ENCODE peak calls at places on chromosomes 16 and 17, in four cellular contexts. F, I, M and X are unnamed samples.

GRCh38 chr17:49290690-49291326 is 60.2 kb upstream of the PHOSPHO1 start:
- DNase-seq in F (no peak), I (no peak), M (no peak), X (peak)

GRCh38 chr17:34673995-34674900 is 94.9 kb downstream of the TMEM132E start:
- DNase-seq in F (no peak), I (no peak), M (no peak), X (no peak)

GRCh38 chr17:77781536-77781935 is 177.0 kb upstream of the TNRC6C start:
- DNase-seq in F (peak), I (no peak), M (no peak), X (no peak)

GRCh38 chr17:5509482-5509881 is 23.1 kb downstream of the MIS12 start:
- DNase-seq in F (no peak), I (no peak), M (peak), X (peak)

GRCh38 chr17:82392209-82392920 is 20.8 kb downstream of the UTS2R start:
- DNase-seq in F (no peak), I (no peak), M (no peak), X (no peak)

GRCh38 chr16:26665166-26665939 is 401.4 kb upstream of the C16orf82 start:
- DNase-seq in F (no peak), I (no peak), M (no peak), X (no peak)

GRCh38 chr17:36675786-36676185 is 74.4 kb downstream of the MRM1 start:
- DNase-seq in F (no peak), I (no peak), M (no peak), X (no peak)

GRCh38 chr17:66829386-66829864 is 5.5 kb upstream of the CACNG5 start:
- DNase-seq in F (no peak), I (no peak), M (peak), X (peak)

GRCh38 chr16:56774009-56774408 is 44.1 kb downstream of the NUP93 start:
- DNase-seq in F (no peak), I (no peak), M (no peak), X (no peak)

GRCh38 chr17:61488878-61489718 is 36.9 kb downstream of the TBX4 start:
- DNase-seq in F (no peak), I (no peak), M (peak), X (no peak)

GRCh38 chr17:58328195-58329034 is at the start of gene TSPOAP1:
- DNase-seq in F (peak), I (no peak), M (no peak), X (no peak)

GRCh38 chr17:2170023-2170422 is 115.1 kb downstream of the HIC1 start:
- DNase-seq in F (no peak), I (no peak), M (no peak), X (no peak)
- TF ChIP-seq CTCF in F (no peak), I (no peak), M (no peak), X (peak)

GRCh38 chr17:39626671-39627169 is at the start of gene PPP1R1B:
- DNase-seq in F (no peak), I (no peak), M (no peak), X (peak)
- H3K4me3 ChIP-seq in F (peak), I (peak), M (no peak), X (peak)

GRCh38 chr17:63514477-63514876 is 8.7 kb upstream of the KCNH6 start:
- DNase-seq in F (no peak), I (no peak), M (no peak), X (no peak)

GRCh38 chr17:63512388-63512787 is 10.8 kb upstream of the KCNH6 start:
- DNase-seq in F (no peak), I (no peak), M (no peak), X (no peak)

GRCh38 chr17:63511331-63511730 is 11.8 kb upstream of the KCNH6 start:
- DNase-seq in F (no peak), I (no peak), M (no peak), X (no peak)

GRCh38 chr17:63514974-63515373 is 8.2 kb upstream of the KCNH6 start:
- DNase-seq in F (no peak), I (no peak), M (no peak), X (no peak)

GRCh38 chr17:63512896-63513644 is 10.1 kb upstream of the KCNH6 start:
- DNase-seq in F (no peak), I (no peak), M (no peak), X (no peak)
- TF ChIP-seq CTCF in F (no peak), I (no peak), M (no peak), X (no peak)

GRCh38 chr16:8959921-8960787 is 3.6 kb downstream of the USP7 start:
- DNase-seq in F (no peak), I (no peak), M (no peak), X (no peak)
- H3K4me3 ChIP-seq in F (peak), I (no peak), M (no peak), X (no peak)

GRCh38 chr17:27654136-27654535 is 23.1 kb downstream of the LGALS9 start:
- DNase-seq in F (no peak), I (no peak), M (no peak), X (no peak)

GRCh38 chr17:27651411-27652345 is 20.7 kb downstream of the LGALS9 start:
- DNase-seq in F (peak), I (peak), M (peak), X (no peak)

GRCh38 chr17:27654654-27655524 is 23.9 kb downstream of the LGALS9 start:
- DNase-seq in F (peak), I (peak), M (peak), X (peak)

GRCh38 chr17:27650836-27651235 is 19.8 kb downstream of the LGALS9 start:
- DNase-seq in F (no peak), I (no peak), M (no peak), X (no peak)

DNA sequence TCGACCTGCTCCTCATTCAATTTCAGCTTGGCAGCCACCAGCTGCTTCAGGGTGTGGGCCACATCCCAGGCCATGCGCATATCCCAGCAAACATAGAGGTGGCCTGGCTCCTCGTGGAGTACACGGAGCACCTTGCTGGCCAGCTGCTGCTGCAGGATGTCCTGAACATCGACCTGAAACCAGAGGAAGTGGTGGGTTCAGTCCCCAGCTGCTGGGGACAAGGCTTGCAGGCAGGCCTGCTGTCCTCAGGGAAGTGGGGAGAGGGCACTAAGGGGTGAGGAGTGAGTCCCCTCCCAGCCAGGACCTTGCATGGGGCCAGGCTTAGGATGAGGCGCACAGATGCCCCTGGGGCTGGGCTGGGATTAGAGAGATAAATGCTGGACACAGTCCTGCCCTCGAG is 22.6 kb downstream of the LGALS9 start:
- DNase-seq in F (no peak), I (no peak), M (no peak), X (no peak)
- TF ChIP-seq CTCF in F (no peak), I (no peak), M (no peak), X (no peak)

GRCh38 chr17:59356543-59357218 is 25.2 kb downstream of the YPEL2 start:
- DNase-seq in F (no peak), I (no peak), M (no peak), X (no peak)
- H3K4me3 ChIP-seq in F (no peak), I (no peak), M (no peak), X (no peak)

GRCh38 chr17:42676424-42677011 is at the start of gene PLEKHH3:
- DNase-seq in F (no peak), I (no peak), M (peak), X (no peak)
- TF ChIP-seq CTCF in F (peak), I (no peak), M (no peak), X (no peak)

GRCh38 chr17:42660692-42661345 is 1.7 kb downstream of the TUBG2 start:
- DNase-seq in F (peak), I (no peak), M (peak), X (peak)

GRCh38 chr17:42657824-42658588 is 1.1 kb upstream of the TUBG2 start:
- DNase-seq in F (no peak), I (no peak), M (no peak), X (no peak)

GRCh38 chr17:42655528-42655927 is 3.6 kb upstream of the TUBG2 start:
- DNase-seq in F (no peak), I (no peak), M (no peak), X (peak)

GRCh38 chr17:42653179-42654124 is 5.6 kb upstream of the TUBG2 start:
- DNase-seq in F (peak), I (peak), M (no peak), X (peak)

GRCh38 chr17:42659079-42659931 is at the start of gene TUBG2:
- DNase-seq in F (peak), I (peak), M (peak), X (peak)
- H3K4me3 ChIP-seq in F (peak), I (peak), M (peak), X (peak)

GRCh38 chr16:77169650-77170236 is 21.2 kb upstream of the MON1B start:
- DNase-seq in F (peak), I (no peak), M (peak), X (peak)
- TF ChIP-seq CTCF in F (peak), I (peak), M (peak), X (peak)

GRCh38 chr17:62781826-62782225 is 26.3 kb downstream of the MARCHF10 start:
- DNase-seq in F (no peak), I (no peak), M (peak), X (no peak)

GRCh38 chr17:62780273-62780672 is 27.8 kb downstream of the MARCHF10 start:
- DNase-seq in F (peak), I (no peak), M (no peak), X (no peak)

GRCh38 chr17:62780951-62781350 is 27.2 kb downstream of the MARCHF10 start:
- DNase-seq in F (no peak), I (no peak), M (no peak), X (peak)

GRCh38 chr17:62781356-62781755 is 26.8 kb downstream of the MARCHF10 start:
- DNase-seq in F (no peak), I (no peak), M (no peak), X (peak)

DNA sequence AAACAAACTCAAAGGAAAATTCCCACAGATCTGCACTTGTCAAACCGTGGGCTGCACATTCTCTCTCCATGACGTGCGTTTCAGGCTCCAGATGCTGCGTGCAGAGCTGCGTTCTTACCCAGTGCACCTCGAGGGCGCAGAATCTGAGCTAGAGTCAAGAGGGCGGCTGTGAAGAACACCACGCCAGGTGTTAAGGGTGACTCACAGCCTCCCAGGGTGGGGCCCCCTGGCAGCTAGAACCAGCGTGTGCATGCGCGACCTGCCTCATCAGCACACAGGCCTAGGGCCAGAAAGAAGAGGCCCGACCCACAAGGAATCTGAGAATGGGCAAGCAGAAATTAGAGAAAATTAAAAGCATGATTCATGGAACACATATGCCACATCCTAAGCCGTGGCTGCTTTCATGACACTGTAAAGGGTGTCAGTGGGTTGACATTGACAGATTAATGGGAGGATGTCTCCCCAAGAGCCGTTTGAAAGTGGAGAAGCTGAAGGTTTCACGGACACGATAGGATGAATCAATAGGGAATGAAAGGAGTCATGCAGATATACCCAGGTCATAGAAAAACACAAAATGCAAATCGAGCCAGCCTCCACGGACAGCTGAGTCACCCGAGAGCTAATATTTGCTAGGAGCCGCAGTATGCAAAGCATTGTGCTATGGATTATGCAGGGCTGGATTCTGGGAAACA is 29.0 kb downstream of the MARCHF10 start:
- DNase-seq in F (no peak), I (peak), M (peak), X (peak)
- H3K4me3 ChIP-seq in F (no peak), I (no peak), M (no peak), X (no peak)